ENCODE peak calls at places on chromosomes 11 and 22, in ten cellular contexts. E is GM13977, P is sigmoid colon, H is fibroblast of pulmonary artery, Z is HFFc6, D is GM13976, G is OCI-LY7, Q is nephron progenitor cell, J is left ventricle myocardium inferior, A is heart right ventricle. U is an unnamed sample.

GRCh38 chr11:69367211-69367964 is 73.4 kb downstream of the MYEOV start:
- DNase-seq in E (no peak), P (peak; percentile 56), H (no peak), Z (no peak), D (peak; percentile 6), G (no peak), Q (no peak), J (no peak), A (no peak), U (no peak)

GRCh38 chr11:58567889-58568512 is 7.7 kb downstream of the LPXN start:
- DNase-seq in E (peak; percentile 24), P (no peak), H (peak; percentile 77), Z (peak; percentile 39), D (peak; percentile 34), G (peak; percentile 82), Q (peak; percentile 73), J (peak; percentile 30), A (no peak), U (peak; percentile 89)

GRCh38 chr11:24828938-24829337 is 332.1 kb downstream of the LUZP2 start:
- DNase-seq in E (no peak), P (no peak), H (no peak), Z (no peak), D (no peak), G (no peak), Q (no peak), J (no peak), A (no peak), U (no peak)

GRCh38 chr11:120167659-120168058 is 29.7 kb upstream of the TRIM29 start:
- DNase-seq in E (no peak), P (peak; percentile 60), H (no peak), Z (no peak), D (no peak), G (no peak), Q (no peak), J (no peak), A (no peak), U (no peak)

GRCh38 chr22:36343720-36344105 is 44.1 kb downstream of the MYH9 start:
- DNase-seq in E (no peak), P (no peak), H (no peak), Z (no peak), D (no peak), G (no peak), Q (no peak), J (no peak), A (no peak), U (no peak)

GRCh38 chr11:112361396-112361795 is 100.7 kb upstream of the PLET1 start:
- DNase-seq in E (no peak), P (no peak), H (no peak), Z (no peak), D (no peak), G (no peak), Q (no peak), J (no peak), A (no peak), U (no peak)

GRCh38 chr11:135074397-135074998 is 662.5 kb upstream of the B3GAT1 start:
- DNase-seq in E (no peak), P (no peak), H (no peak), Z (no peak), D (no peak), G (no peak), Q (no peak), J (no peak), A (no peak), U (no peak)

GRCh38 chr11:73480677-73481076 is 104.5 kb downstream of the RELT start:
- DNase-seq in E (no peak), P (no peak), H (peak; percentile 75), Z (no peak), D (no peak), G (no peak), Q (no peak), J (no peak), A (no peak), U (no peak)

GRCh38 chr11:20156876-20157613 is 3.2 kb downstream of the DBX1 start:
- DNase-seq in E (peak; percentile 27), P (no peak), H (no peak), Z (no peak), D (peak; percentile 52), G (no peak), Q (no peak), J (no peak), A (no peak), U (peak; percentile 63)

GRCh38 chr11:9109858-9110731 is 18.7 kb upstream of the SCUBE2 start:
- DNase-seq in E (no peak), P (no peak), H (no peak), Z (no peak), D (no peak), G (no peak), Q (no peak), J (no peak), A (no peak), U (no peak)

GRCh38 chr11:45332486-45332934 is 46.4 kb upstream of the SYT13 start:
- DNase-seq in E (peak; percentile 67), P (peak; percentile 72), H (peak; percentile 59), Z (no peak), D (peak; percentile 66), G (peak; percentile 56), Q (peak; percentile 57), J (no peak), A (no peak), U (peak; percentile 45)

GRCh38 chr11:856397-856796 is 13.7 kb downstream of the TSPAN4 start:
- DNase-seq in E (no peak), P (no peak), H (no peak), Z (no peak), D (no peak), G (no peak), Q (no peak), J (no peak), A (no peak), U (no peak)
- TF ChIP-seq CTCF in E (no peak), P (no peak), H (no peak), Z (no peak), D (no peak), G (no peak), Q (no peak), J (no peak), A (no peak), U (no peak)

DNA sequence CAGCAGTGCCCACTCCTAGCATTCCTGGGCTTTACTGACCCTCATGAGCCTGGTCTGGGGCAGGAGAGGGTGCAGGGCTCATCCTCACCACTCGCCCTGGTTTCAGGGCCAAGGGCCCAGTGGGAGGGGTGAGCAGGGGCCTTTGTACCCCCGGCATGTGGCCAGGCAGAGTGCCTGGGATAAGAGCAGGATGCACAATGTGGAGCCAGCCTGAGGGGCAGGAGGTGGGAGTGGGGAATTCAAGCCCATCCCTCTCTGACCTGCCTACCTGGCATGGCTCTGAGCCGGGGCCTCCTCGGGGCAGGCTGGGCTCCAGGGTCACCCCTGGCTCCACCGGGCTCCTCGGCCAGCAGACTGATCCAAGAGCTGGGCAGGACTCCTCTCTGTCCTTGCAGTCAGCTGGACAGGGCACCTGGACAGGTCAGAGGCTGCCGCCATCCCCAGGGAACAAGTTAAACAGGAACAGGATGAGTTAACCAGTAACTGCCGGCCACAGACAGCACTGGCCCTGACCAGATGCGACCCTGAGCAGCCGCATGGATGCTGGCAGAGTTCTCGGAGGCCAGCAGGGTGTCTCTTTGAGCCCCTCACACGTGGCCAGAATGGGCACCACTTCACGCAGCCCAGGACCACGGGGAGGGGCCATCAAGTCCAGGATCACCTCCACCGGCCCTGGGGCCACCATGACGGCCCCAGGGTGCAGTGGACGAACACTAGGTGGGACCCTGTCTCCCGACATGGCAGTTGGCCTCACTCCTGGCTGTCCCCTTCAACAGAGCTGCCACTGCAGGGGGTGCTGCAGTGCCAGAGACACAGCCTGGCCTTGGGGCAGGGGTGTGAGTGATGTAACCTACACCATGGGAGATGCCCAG is 5.0 kb downstream of the SIGIRR start:
- DNase-seq in E (no peak), P (peak; percentile 61), H (no peak), Z (no peak), D (no peak), G (no peak), Q (peak; percentile 7), J (no peak), A (no peak), U (no peak)
- TF ChIP-seq CTCF in E (no peak), P (no peak), H (no peak), Z (no peak), D (no peak), G (no peak), Q (no peak), J (no peak), A (no peak), U (no peak)

GRCh38 chr22:48415535-48415934 is 1412.1 kb downstream of the BRD1 start:
- DNase-seq in E (no peak), P (no peak), H (no peak), Z (no peak), D (no peak), G (no peak), Q (no peak), J (no peak), A (no peak), U (no peak)

GRCh38 chr22:48417143-48418070 is 1410.3 kb downstream of the BRD1 start:
- DNase-seq in E (no peak), P (no peak), H (no peak), Z (no peak), D (no peak), G (no peak), Q (no peak), J (no peak), A (no peak), U (no peak)

GRCh38 chr22:48414662-48415061 is 1413.0 kb downstream of the BRD1 start:
- DNase-seq in E (no peak), P (no peak), H (no peak), Z (no peak), D (no peak), G (no peak), Q (no peak), J (no peak), A (no peak), U (no peak)

GRCh38 chr22:48422900-48423480 is 1404.7 kb downstream of the BRD1 start:
- DNase-seq in E (no peak), P (no peak), H (no peak), Z (no peak), D (no peak), G (no peak), Q (no peak), J (no peak), A (no peak), U (no peak)

GRCh38 chr22:48418831-48419230 is 1408.8 kb downstream of the BRD1 start:
- DNase-seq in E (no peak), P (no peak), H (no peak), Z (no peak), D (no peak), G (no peak), Q (no peak), J (no peak), A (no peak), U (no peak)
- TF ChIP-seq CTCF in E (no peak), P (no peak), H (no peak), Z (no peak), D (no peak), G (no peak), Q (no peak), J (no peak), A (no peak), U (no peak)

DNA sequence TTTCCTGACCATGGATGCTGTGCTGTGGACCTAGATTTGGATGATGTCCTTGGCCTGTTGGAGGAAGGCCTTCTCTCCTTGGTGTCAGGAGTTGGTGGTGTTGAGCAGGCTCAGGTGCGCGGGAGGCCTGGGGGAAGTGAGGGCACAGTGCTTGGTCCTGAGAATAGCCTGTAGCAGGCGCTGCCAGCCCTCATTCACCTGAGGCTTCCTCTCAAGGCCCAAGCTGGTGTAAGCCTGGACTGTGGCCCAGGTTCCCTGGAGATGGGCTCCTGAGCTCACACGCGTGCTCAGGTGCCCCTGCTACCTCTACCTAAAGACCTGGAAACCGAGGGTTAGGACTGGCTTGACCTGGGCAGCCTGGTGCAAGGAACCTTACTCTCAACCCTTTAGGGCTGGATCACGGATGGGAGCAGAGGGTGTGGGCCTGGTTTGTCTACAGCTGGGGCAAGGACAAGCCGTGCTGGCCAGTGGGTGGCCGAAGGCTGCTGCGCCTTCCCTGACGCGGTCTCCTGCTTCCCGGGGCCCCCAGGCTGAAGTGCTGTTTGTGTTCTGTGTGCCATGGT is 7.8 kb upstream of the GRAMD4 start:
- DNase-seq in E (no peak), P (no peak), H (no peak), Z (no peak), D (no peak), G (peak; percentile 55), Q (no peak), J (no peak), A (no peak), U (no peak)
- TF ChIP-seq CTCF in E (no peak), P (no peak), H (no peak), Z (no peak), D (no peak), G (peak; percentile 65), Q (no peak), J (no peak), A (no peak), U (no peak)

U was measured in activated CD8-positive, alpha-beta T cell treated with anti-CD3 and anti-CD28 coated beads for 36 hours.